ENCODE peak calls at places on chromosomes 11 and 22, in four cellular contexts. One of them, this sample, is unnamed.

GRCh38 chr11:118820412-118821357 is 29.7 kb upstream of the DDX6 start:
- DNase-seq in A549: no peak
- DNase-seq in tibial artery: peak; percentile 83
- DNase-seq in body of pancreas: peak; percentile 87
- DNase-seq in this sample: peak; percentile 43

GRCh38 chr22:49867303-49868250 is 13.9 kb downstream of the ZBED4 start:
- DNase-seq in A549: no peak
- DNase-seq in body of pancreas: no peak
- DNase-seq in tibial artery: no peak
- DNase-seq in this sample: no peak

GRCh38 chr11:119482561-119483001 is 59.6 kb upstream of the THY1 start:
- DNase-seq in A549: no peak
- DNase-seq in body of pancreas: no peak
- DNase-seq in tibial artery: peak; percentile 15
- DNase-seq in this sample: no peak

GRCh38 chr22:48545976-48546375 is 1281.7 kb downstream of the BRD1 start:
- DNase-seq in tibial artery: no peak
- DNase-seq in body of pancreas: no peak
- DNase-seq in A549: no peak
- DNase-seq in this sample: no peak

GRCh38 chr22:42291287-42291686 is 20.8 kb upstream of the TCF20 start:
- DNase-seq in tibial artery: no peak
- DNase-seq in body of pancreas: no peak
- DNase-seq in A549: no peak
- DNase-seq in this sample: no peak

GRCh38 chr11:91860661-91861060 is 364.0 kb upstream of the FAT3 start:
- DNase-seq in A549: no peak
- DNase-seq in body of pancreas: no peak
- DNase-seq in tibial artery: no peak
- DNase-seq in this sample: no peak

GRCh38 chr22:30175743-30176288 is 70.7 kb downstream of the LIF start:
- DNase-seq in A549: no peak
- DNase-seq in body of pancreas: no peak
- DNase-seq in tibial artery: no peak
- DNase-seq in this sample: no peak

GRCh38 chr22:33922268-33922667 is 2.0 kb upstream of the LARGE1 start:
- DNase-seq in A549: no peak
- DNase-seq in tibial artery: peak; percentile 34
- DNase-seq in body of pancreas: peak; percentile 18
- DNase-seq in this sample: peak; percentile 27

GRCh38 chr11:45921561-45922424 is 663 bp upstream of the LARGE2 start:
- DNase-seq in A549: no peak
- DNase-seq in body of pancreas: peak; percentile 96
- DNase-seq in tibial artery: no peak
- DNase-seq in this sample: no peak

GRCh38 chr22:42720263-42721044 is at the start of gene A4GALT:
- DNase-seq in tibial artery: no peak
- DNase-seq in A549: no peak
- DNase-seq in body of pancreas: no peak
- DNase-seq in this sample: no peak

GRCh38 chr11:13238879-13239514 is 38.6 kb upstream of the BMAL1 start:
- DNase-seq in A549: peak; percentile 57
- DNase-seq in tibial artery: peak; percentile 28
- DNase-seq in body of pancreas: peak; percentile 53
- DNase-seq in this sample: no peak

GRCh38 chr11:17751558-17751957 is 17.0 kb downstream of the KCNC1 start:
- DNase-seq in A549: no peak
- DNase-seq in body of pancreas: no peak
- DNase-seq in tibial artery: no peak
- DNase-seq in this sample: no peak

GRCh38 chr11:75249704-75250103 is 9.1 kb downstream of the TPBGL start:
- DNase-seq in tibial artery: peak; percentile 1
- DNase-seq in body of pancreas: no peak
- DNase-seq in A549: no peak
- DNase-seq in this sample: no peak

GRCh38 chr11:69643646-69644045 is 2.7 kb downstream of the CCND1 start:
- DNase-seq in tibial artery: no peak
- DNase-seq in body of pancreas: no peak
- DNase-seq in A549: no peak
- DNase-seq in this sample: no peak

GRCh38 chr11:65915821-65916251 is 3.0 kb downstream of the C11orf68 start:
- DNase-seq in A549: peak; percentile 98
- DNase-seq in tibial artery: peak; percentile 93
- DNase-seq in body of pancreas: peak; percentile 75
- DNase-seq in this sample: peak; percentile 94

GRCh38 chr11:2450321-2451041 is 5.7 kb downstream of the KCNQ1 start:
- DNase-seq in body of pancreas: no peak
- DNase-seq in A549: no peak
- DNase-seq in tibial artery: no peak
- DNase-seq in this sample: no peak

GRCh38 chr22:26906464-26906863 is 249.1 kb downstream of the MIAT start:
- DNase-seq in body of pancreas: no peak
- DNase-seq in tibial artery: no peak
- DNase-seq in A549: no peak
- DNase-seq in this sample: no peak

GRCh38 chr22:37808294-37808657 is 542 bp downstream of the GCAT start:
- DNase-seq in A549: no peak
- DNase-seq in body of pancreas: no peak
- DNase-seq in tibial artery: no peak
- DNase-seq in this sample: peak; percentile 19

GRCh38 chr11:114311946-114312345 is 15.7 kb downstream of the NNMT start:
- DNase-seq in body of pancreas: no peak
- DNase-seq in A549: no peak
- DNase-seq in tibial artery: no peak
- DNase-seq in this sample: no peak

GRCh38 chr11:42857344-42857743 is 454.5 kb upstream of the API5 start:
- DNase-seq in tibial artery: no peak
- DNase-seq in A549: no peak
- DNase-seq in body of pancreas: no peak
- DNase-seq in this sample: no peak

GRCh38 chr22:20441631-20442484 is 4.2 kb upstream of the SCARF2 start:
- DNase-seq in A549: no peak
- DNase-seq in tibial artery: no peak
- DNase-seq in body of pancreas: no peak
- DNase-seq in this sample: no peak

GRCh38 chr11:65150513-65151271 is 16.4 kb upstream of the SYVN1 start:
- DNase-seq in body of pancreas: peak; percentile 96
- DNase-seq in A549: peak; percentile 95
- DNase-seq in tibial artery: peak; percentile 87
- DNase-seq in this sample: peak; percentile 93

GRCh38 chr22:22425783-22426624 is 82.5 kb downstream of the ZNF280B start:
- DNase-seq in body of pancreas: no peak
- DNase-seq in A549: no peak
- DNase-seq in tibial artery: no peak
- DNase-seq in this sample: no peak

GRCh38 chr22:44358723-44359440 is 46.1 kb upstream of the SHISAL1 start:
- DNase-seq in A549: no peak
- DNase-seq in tibial artery: no peak
- DNase-seq in body of pancreas: no peak
- DNase-seq in this sample: no peak

GRCh38 chr22:43917523-43917922 is 6.1 kb upstream of the PNPLA3 start:
- DNase-seq in body of pancreas: no peak
- DNase-seq in tibial artery: no peak
- DNase-seq in A549: no peak
- DNase-seq in this sample: no peak

GRCh38 chr11:71499546-71499945 is 27.5 kb upstream of the KRTAP5-7 start:
- DNase-seq in body of pancreas: no peak
- DNase-seq in tibial artery: no peak
- DNase-seq in A549: no peak
- DNase-seq in this sample: no peak

GRCh38 chr11:61949169-61950034 is 749 bp upstream of the BEST1 start:
- DNase-seq in tibial artery: peak; percentile 89
- DNase-seq in A549: peak; percentile 51
- DNase-seq in body of pancreas: peak; percentile 86
- DNase-seq in this sample: no peak

GRCh38 chr11:126914941-126915340 is 85.6 kb downstream of the KIRREL3 start:
- DNase-seq in tibial artery: no peak
- DNase-seq in A549: no peak
- DNase-seq in body of pancreas: no peak
- DNase-seq in this sample: no peak

GRCh38 chr11:76728778-76729177 is 54.4 kb upstream of the TSKU start:
- DNase-seq in tibial artery: no peak
- DNase-seq in body of pancreas: no peak
- DNase-seq in A549: no peak
- DNase-seq in this sample: no peak

GRCh38 chr11:95920460-95921105 is 3.3 kb downstream of the MTMR2 start:
- DNase-seq in tibial artery: no peak
- DNase-seq in A549: no peak
- DNase-seq in body of pancreas: no peak
- DNase-seq in this sample: no peak

GRCh38 chr11:84721561-84721961 is 905.6 kb downstream of the DLG2 start:
- DNase-seq in tibial artery: no peak
- DNase-seq in body of pancreas: peak; percentile 23
- DNase-seq in A549: no peak
- DNase-seq in this sample: no peak

GRCh38 chr11:84719935-84720577 is 907.1 kb downstream of the DLG2 start:
- DNase-seq in body of pancreas: no peak
- DNase-seq in tibial artery: no peak
- DNase-seq in A549: no peak
- DNase-seq in this sample: no peak

GRCh38 chr11:84720706-84721402 is 906.3 kb downstream of the DLG2 start:
- DNase-seq in tibial artery: peak; percentile 36
- DNase-seq in A549: no peak
- DNase-seq in body of pancreas: peak; percentile 45
- DNase-seq in this sample: no peak

DNA sequence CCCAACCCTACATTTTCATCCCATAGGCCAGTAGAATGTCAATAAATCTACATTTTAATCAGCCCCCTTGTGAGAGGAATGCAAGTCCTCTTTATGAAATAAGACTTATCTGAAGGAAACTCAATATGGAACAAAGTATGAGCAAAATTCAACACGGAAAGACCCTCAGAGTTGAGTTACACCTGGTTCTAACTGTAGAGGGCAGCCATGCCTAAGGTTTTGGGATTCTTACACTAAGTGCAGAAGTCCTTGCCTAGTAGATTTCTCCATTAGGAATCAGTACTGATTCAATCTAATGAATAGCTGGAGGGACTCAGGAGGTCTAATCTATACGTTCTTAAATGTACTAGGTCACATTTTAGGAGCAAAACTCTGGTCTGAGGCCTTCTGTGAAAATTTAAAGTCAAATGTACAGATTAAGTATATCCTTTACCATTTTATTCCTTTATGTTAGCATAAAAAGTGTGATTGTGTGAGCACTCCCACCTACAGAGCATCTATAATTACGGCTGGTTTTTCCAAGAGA is 904.5 kb downstream of the DLG2 start:
- DNase-seq in tibial artery: no peak
- DNase-seq in A549: no peak
- DNase-seq in body of pancreas: no peak
- DNase-seq in this sample: no peak
- H3K4me1 ChIP-seq in tibial artery: peaks cover 20% of the 10 kb centered on the region
- H3K4me1 ChIP-seq in A549: no peaks in the 10 kb centered on the region
- H3K4me1 ChIP-seq in body of pancreas: peaks cover 7% of the 10 kb centered on the region
- H3K4me1 ChIP-seq in this sample: no peaks in the 10 kb centered on the region

DNA sequence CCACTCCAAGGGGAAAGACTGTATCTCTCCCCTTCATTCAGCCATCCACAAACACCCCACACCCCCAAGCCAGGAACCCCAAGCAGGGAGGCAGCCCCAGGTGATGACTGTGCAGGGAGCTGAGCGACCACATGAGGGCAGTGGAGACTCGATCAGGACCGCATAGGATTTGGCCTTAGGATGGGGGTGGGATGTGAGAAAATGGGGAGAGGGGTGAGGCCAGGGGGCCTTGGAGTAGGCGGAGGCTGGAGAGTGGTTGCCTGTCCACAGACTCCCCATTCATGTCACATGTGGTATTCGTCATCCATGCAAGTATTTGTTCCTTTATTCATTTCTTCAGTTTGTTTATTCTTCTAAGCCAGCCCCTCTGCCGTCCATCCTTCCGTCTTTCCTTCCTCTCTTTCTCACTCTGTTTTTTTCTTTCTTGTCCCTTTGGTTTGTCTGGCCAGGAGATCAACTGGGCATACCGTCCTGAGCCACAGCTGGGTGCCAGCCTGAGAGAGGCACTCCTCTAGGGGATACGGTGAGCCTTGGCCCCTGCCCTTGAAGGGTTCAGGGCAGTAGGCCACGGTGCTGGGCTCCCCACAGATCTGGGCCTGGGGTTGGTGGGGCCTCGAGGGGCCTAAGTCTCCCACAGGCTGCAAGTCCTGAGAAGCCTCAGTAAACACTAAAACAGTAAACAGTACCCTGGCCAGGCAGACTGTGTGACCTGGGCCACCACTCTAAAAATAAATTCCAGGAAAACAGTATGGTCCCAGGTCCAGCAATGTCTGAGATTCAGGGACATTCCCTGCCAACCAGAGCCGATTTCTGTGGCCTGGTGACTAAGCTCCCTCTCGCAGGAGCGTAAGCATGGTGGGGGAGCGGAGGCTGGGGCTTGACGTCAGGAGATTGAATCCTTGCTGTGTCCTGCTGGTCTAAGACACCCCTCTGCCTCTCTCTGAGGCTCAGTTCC is 2.5 kb upstream of the RHOD start:
- DNase-seq in A549: peak; percentile 98
- DNase-seq in body of pancreas: peak; percentile 68
- DNase-seq in tibial artery: peak; percentile 40
- DNase-seq in this sample: peak; percentile 57
- TF ChIP-seq CTCF in A549: peak; percentile 81
- TF ChIP-seq CTCF in body of pancreas: peak; percentile 75
- TF ChIP-seq CTCF in tibial artery: peak; percentile 67
- TF ChIP-seq CTCF in this sample: peak; percentile 95

DNA sequence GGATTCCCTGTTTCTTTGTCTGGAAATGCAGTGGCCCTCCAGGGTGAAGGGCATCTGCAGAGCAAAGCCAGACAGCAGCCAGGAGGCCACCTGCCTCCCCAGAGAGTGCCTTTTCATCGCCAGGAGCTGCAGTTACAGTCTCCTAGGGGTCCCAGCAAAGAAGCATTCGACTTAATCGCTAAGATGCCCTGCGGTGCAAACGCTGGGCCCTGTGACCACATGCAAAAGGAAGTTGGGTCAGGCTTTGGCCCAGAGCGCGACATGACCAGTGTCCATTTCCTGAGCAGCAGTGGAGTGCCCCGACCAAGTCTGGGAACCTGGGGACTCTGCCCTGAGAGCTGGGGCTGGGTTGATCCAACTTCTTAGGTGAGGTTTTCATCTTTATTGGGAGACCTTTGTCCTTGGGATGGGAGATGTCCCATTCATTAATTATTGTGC is 304.6 kb downstream of the OPCML start:
- DNase-seq in tibial artery: no peak
- DNase-seq in body of pancreas: no peak
- DNase-seq in A549: no peak
- DNase-seq in this sample: no peak
- H3K27ac ChIP-seq in tibial artery: no peak overlapping the region
- H3K27ac ChIP-seq in body of pancreas: no peak overlapping the region
- H3K27ac ChIP-seq in A549: no peak overlapping the region
- H3K27ac ChIP-seq in this sample: no peak overlapping the region

GRCh38 chr22:45683248-45683647 is 11.6 kb downstream of the ATXN10 start:
- DNase-seq in tibial artery: no peak
- DNase-seq in A549: no peak
- DNase-seq in body of pancreas: peak; percentile 28
- DNase-seq in this sample: no peak
- H3K4me1 ChIP-seq in tibial artery: peaks cover 56% of the 10 kb centered on the region
- H3K4me1 ChIP-seq in A549: peaks cover 100% of the 10 kb centered on the region
- H3K4me1 ChIP-seq in body of pancreas: peaks cover 44% of the 10 kb centered on the region
- H3K4me1 ChIP-seq in this sample: peaks cover 41% of the 10 kb centered on the region

This sample was measured in mammary epithelial cell.